ENCODE peak calls at places on chromosomes 13 and 19, in five cellular contexts. S, C, H, K and X are unnamed samples.

GRCh38 chr13:35791191-35791902 is 314.9 kb upstream of the MAB21L1 start:
- DNase-seq in S (no peak), C (no peak), H (no peak), K (no peak), X (no peak)

GRCh38 chr13:66328486-66328885 is 901.6 kb downstream of the PCDH9 start:
- DNase-seq in S (no peak), C (no peak), H (no peak), K (no peak), X (no peak)

GRCh38 chr13:107331359-107331758 is 763.4 kb upstream of the ARGLU1 start:
- DNase-seq in S (no peak), C (no peak), H (no peak), K (no peak), X (no peak)

GRCh38 chr13:93249259-93249917 is 22.8 kb downstream of the GPC6 start:
- DNase-seq in S (no peak), C (no peak), H (no peak), K (no peak), X (peak; percentile 66)

GRCh38 chr13:30900952-30901749 is 4.9 kb upstream of the MEDAG start:
- DNase-seq in S (no peak), C (no peak), H (no peak), K (no peak), X (no peak)

GRCh38 chr19:5036733-5037681 is 68.1 kb downstream of the KDM4B start:
- DNase-seq in S (no peak), C (no peak), H (no peak), K (no peak), X (no peak)

GRCh38 chr19:45424191-45425058 is 708 bp upstream of the ERCC1 start:
- DNase-seq in S (peak; percentile 62), C (peak; percentile 51), H (peak; percentile 57), K (peak; percentile 16), X (peak; percentile 96)

GRCh38 chr13:109654341-109655205 is 131.8 kb downstream of the IRS2 start:
- DNase-seq in S (no peak), C (no peak), H (no peak), K (no peak), X (no peak)

GRCh38 chr19:30676990-30677679 is 305.0 kb downstream of the ZNF536 start:
- DNase-seq in S (no peak), C (no peak), H (no peak), K (no peak), X (no peak)

GRCh38 chr13:47499358-47500150 is 501.5 kb downstream of the SUCLA2 start:
- DNase-seq in S (no peak), C (no peak), H (no peak), K (no peak), X (no peak)

GRCh38 chr19:35355851-35356460 is 2.3 kb upstream of the FFAR3 start:
- DNase-seq in S (no peak), C (no peak), H (no peak), K (no peak), X (peak; percentile 28)

GRCh38 chr13:105048685-105049084 is 1486.8 kb downstream of the EFNB2 start:
- DNase-seq in S (no peak), C (no peak), H (no peak), K (no peak), X (no peak)

GRCh38 chr19:47110521-47111080 is 3.0 kb downstream of the ZC3H4 start:
- DNase-seq in S (no peak), C (peak; percentile 38), H (no peak), K (peak; percentile 26), X (no peak)
- H3K4me1 ChIP-seq in S (peaks cover 52% of the 10 kb centered on the region), C (peaks cover 27% of the 10 kb centered on the region), H (peaks cover 47% of the 10 kb centered on the region), K (peaks cover 25% of the 10 kb centered on the region), X (peaks cover 33% of the 10 kb centered on the region)

DNA sequence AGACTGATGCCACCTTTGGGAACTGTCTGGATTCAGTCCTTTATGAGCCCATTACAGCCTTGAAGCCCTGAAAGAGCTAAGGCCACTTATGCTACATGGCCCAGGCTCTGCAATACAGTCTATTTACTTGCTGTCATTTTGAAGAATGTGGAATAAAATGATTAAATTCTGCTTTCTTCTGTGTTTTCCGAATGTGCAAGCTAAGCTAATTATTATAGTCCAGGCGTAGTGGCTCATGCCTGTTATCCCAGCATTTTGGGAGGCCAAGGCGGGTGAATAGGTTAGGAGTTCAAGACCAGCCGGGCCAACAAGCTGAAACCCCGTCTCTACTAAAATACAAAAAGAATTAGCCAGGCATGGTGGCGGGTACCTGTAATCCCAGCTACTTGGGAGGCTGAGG is 142.5 kb downstream of the TEX29 start:
- DNase-seq in S (no peak), C (no peak), H (no peak), K (no peak), X (no peak)
- H3K4me1 ChIP-seq in S (no peaks in the 10 kb centered on the region), C (no peaks in the 10 kb centered on the region), H (no peaks in the 10 kb centered on the region), K (no peaks in the 10 kb centered on the region), X (no peaks in the 10 kb centered on the region)

DNA sequence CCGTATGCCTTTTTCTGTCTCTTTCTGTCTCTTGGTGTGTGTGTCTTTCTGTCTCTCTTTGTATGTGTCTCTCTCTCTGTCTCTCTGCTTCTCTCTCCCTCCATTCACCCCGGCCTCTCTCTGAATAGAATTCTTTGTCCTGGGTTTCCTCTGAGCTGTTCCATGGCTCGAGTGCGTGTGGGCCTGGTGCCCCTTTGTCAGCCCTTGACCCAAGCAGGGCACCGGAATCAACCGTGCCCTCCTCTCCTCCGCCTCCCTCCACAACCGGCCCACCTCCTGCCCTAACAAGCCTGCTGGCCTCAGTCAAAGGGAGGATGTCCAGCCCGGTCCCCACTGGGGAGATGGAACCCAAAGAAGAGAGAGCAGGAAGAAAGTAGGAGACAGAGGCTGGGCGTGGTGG is 3.2 kb downstream of the AXL start:
- DNase-seq in S (no peak), C (no peak), H (no peak), K (no peak), X (no peak)
- H3K4me1 ChIP-seq in S (peaks cover 18% of the 10 kb centered on the region), C (peaks cover 20% of the 10 kb centered on the region), H (peaks cover 26% of the 10 kb centered on the region), K (peaks cover 13% of the 10 kb centered on the region), X (peaks cover 47% of the 10 kb centered on the region)

DNA sequence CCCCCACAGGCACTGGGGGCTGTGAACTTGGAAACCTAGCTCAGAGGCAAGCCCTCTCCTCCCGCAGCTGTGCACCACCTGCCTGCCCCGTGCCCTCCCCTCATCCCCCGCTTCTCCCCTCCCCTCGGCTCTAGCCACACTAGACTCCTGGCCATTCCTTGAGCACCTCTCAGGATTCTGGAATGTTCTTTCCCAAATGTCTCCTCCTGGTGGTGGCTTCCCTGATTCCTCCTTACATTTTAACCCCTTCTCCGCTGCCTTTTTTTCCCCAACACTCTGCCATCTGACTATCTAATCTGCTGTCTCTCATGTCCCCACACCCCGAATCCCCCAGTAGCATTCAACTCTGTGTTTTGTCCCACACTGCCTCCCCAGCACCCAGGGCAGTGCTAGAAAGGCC is 6.7 kb downstream of the NANOS3 start:
- DNase-seq in S (no peak), C (no peak), H (no peak), K (no peak), X (no peak)
- H3K4me1 ChIP-seq in S (peaks cover 24% of the 10 kb centered on the region), C (peaks cover 18% of the 10 kb centered on the region), H (peaks cover 62% of the 10 kb centered on the region), K (peaks cover 9% of the 10 kb centered on the region), X (peaks cover 11% of the 10 kb centered on the region)

DNA sequence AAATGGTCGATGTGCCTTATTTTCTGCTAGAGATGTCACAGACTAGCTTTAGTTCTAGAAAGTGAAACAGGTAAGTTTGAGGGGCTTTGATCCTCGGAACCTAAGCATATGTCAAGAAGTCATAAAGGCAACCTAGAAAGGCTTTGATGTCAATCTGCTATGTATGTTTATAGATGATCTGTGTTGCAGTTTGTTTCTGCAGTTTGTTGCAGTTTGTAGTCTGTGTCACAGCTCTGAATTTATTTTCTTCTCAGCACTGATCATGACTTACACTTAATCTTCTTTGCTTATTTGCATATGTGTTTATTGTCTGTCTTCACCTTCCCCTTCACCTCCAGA is 5.9 kb downstream of the LSM14A start:
- DNase-seq in S (no peak), C (no peak), H (no peak), K (peak; percentile 22), X (no peak)
- H3K4me1 ChIP-seq in S (peaks cover 67% of the 10 kb centered on the region), C (peaks cover 32% of the 10 kb centered on the region), H (peaks cover 95% of the 10 kb centered on the region), K (peaks cover 24% of the 10 kb centered on the region), X (peaks cover 33% of the 10 kb centered on the region)

GRCh38 chr13:40170091-40170490 is 496.4 kb downstream of the FOXO1 start:
- DNase-seq in S (no peak), C (no peak), H (no peak), K (no peak), X (no peak)

GRCh38 chr13:40172149-40172591 is 494.3 kb downstream of the FOXO1 start:
- DNase-seq in S (no peak), C (no peak), H (no peak), K (no peak), X (no peak)

GRCh38 chr13:40169476-40169875 is 497.0 kb downstream of the FOXO1 start:
- DNase-seq in S (no peak), C (no peak), H (no peak), K (no peak), X (no peak)

GRCh38 chr13:40171566-40171965 is 494.9 kb downstream of the FOXO1 start:
- DNase-seq in S (no peak), C (no peak), H (no peak), K (no peak), X (no peak)

GRCh38 chr13:40170982-40171381 is 495.5 kb downstream of the FOXO1 start:
- DNase-seq in S (no peak), C (no peak), H (no peak), K (no peak), X (no peak)
- H3K4me1 ChIP-seq in S (no peaks in the 10 kb centered on the region), C (no peaks in the 10 kb centered on the region), H (peaks cover 4% of the 10 kb centered on the region), K (no peaks in the 10 kb centered on the region), X (peaks cover 13% of the 10 kb centered on the region)

GRCh38 chr19:39160523-39160861 is 34.9 kb downstream of the PAK4 start:
- DNase-seq in S (peak; percentile 69), C (no peak), H (no peak), K (no peak), X (peak; percentile 39)

GRCh38 chr19:39156891-39157230 is 31.3 kb downstream of the PAK4 start:
- DNase-seq in S (no peak), C (no peak), H (no peak), K (no peak), X (no peak)

GRCh38 chr19:39157997-39158389 is 32.4 kb downstream of the PAK4 start:
- DNase-seq in S (no peak), C (no peak), H (no peak), K (no peak), X (peak; percentile 40)

GRCh38 chr19:39157275-39157996 is 31.9 kb downstream of the PAK4 start:
- DNase-seq in S (no peak), C (no peak), H (no peak), K (no peak), X (no peak)

DNA sequence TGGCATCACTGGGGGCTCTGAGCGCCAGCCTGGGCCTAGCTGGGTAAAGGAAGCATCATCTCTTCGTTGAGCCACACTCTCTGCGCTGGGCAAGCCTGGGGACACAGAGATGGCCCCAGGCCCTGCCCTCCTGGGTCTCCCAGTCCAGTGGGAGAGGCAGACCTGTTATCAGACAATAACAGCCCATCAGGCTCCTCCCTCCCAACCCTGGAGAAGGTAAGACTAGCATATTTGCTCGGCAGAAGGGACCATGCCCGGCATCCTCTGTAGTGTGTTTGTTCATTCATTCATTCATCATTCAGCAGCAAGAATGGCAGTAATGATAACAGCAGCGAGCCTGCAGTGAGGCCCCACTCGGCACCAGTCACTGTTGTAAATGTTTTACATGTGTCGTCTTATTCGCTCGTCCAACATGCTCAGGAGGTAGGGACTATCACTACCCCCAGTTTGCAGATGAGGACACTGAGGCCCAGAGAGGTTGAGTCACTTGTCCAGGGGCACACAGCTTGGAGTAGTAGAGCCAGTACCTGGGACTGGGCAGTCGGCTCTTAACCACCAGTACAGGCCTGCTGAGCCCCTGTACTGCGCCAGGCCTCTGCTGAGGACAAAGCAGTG is 33.2 kb downstream of the PAK4 start:
- DNase-seq in S (no peak), C (no peak), H (no peak), K (no peak), X (no peak)
- H3K4me1 ChIP-seq in S (peaks cover 68% of the 10 kb centered on the region), C (peaks cover 15% of the 10 kb centered on the region), H (peaks cover 86% of the 10 kb centered on the region), K (no peaks in the 10 kb centered on the region), X (peaks cover 29% of the 10 kb centered on the region)